ENCODE peak calls at places on chromosome 14, in four cellular contexts. G is SK-N-SH, H is K562, A is HepG2. V is an unnamed sample.

GRCh38 chr14:61461808-61462275 is 140.5 kb downstream of the PRKCH start:
- DNase-seq in A (peak), G (peak), H (peak), V (no peak)

GRCh38 chr14:97218713-97219355 is 421.7 kb downstream of the VRK1 start:
- DNase-seq in H (no peak), G (peak), A (no peak), V (peak)

GRCh38 chr14:83309833-83310232 is 1776.2 kb upstream of the SEL1L start:
- DNase-seq in A (no peak), G (no peak), H (no peak), V (no peak)

GRCh38 chr14:63938198-63939005 is 85.6 kb downstream of the SYNE2 start:
- DNase-seq in H (no peak), G (no peak), A (no peak), V (no peak)

GRCh38 chr14:87975636-87976035 is 17.3 kb downstream of the GALC start:
- DNase-seq in H (no peak), A (no peak), G (no peak), V (no peak)

GRCh38 chr14:104209985-104210520 is 71.7 kb downstream of the KIF26A start:
- DNase-seq in G (no peak), A (no peak), H (no peak), V (no peak)

GRCh38 chr14:85279407-85279806 is 250.5 kb upstream of the FLRT2 start:
- DNase-seq in H (no peak), G (no peak), A (no peak), V (no peak)

GRCh38 chr14:68981124-68981523 is 2.0 kb upstream of the ACTN1 start:
- DNase-seq in H (no peak), A (no peak), G (no peak), V (no peak)

GRCh38 chr14:67357583-67358354 is 1.8 kb downstream of the ATP6V1D start:
- DNase-seq in H (peak), G (no peak), A (no peak), V (no peak)

GRCh38 chr14:20435454-20436362 is at the start of gene KLHL33:
- DNase-seq in A (no peak), H (no peak), G (no peak), V (peak)

GRCh38 chr14:76720382-76720813 is 40.9 kb upstream of the VASH1 start:
- DNase-seq in H (peak), A (peak), G (peak), V (peak)

DNA sequence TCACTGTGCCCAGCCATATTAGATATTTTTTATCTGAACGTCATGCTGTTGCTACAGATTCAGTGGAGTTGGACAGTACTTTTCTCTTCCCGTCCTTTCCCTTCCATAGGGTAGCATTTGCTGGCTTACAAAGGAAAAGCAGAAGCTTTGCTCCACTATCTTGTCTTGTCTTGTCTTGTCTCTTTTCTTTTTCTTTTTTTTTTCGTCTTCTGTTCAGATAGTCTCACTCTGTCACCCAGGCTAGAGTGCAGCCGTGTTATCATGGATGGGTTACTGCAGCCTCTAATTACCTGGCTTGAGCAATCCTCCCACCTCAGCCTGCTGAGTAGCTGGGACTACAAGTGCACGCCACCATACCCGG is 21.2 kb downstream of the OR10G3 start:
- DNase-seq in H (no peak), G (no peak), A (no peak), V (no peak)
- TF ChIP-seq FOXJ3 in H (no peak), G (no peak), A (no peak), V (no peak)

GRCh38 chr14:71442503-71442902 is 489.7 kb upstream of the RGS6 start:
- DNase-seq in H (no peak), G (no peak), A (no peak), V (no peak)
- TF ChIP-seq FOXJ3 in H (no peak), G (no peak), A (no peak), V (no peak)

DNA sequence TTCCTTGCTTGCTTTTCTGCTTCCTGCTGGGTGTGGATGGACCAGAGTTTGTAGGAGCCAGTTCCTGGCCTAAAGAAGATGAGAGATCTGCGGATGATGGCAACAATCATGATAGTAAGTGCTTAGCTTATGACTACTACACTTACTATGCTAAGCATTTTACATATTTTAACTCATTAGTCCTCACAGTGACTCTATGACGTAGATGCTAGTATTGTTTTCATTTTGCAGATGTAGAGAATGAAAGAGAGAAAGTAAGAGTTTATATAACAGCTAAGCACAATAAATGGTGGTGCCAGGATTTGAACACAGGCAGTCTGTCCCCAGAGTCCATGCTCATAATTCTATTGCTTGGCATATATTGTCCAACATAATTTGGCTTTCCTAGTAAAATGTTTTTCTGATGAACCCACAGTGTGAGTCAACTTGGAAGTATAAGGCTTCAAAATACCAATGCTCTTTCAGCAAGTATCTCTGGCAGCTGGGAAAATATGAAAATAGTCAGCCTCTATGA is 363.2 kb upstream of the DDHD1 start:
- DNase-seq in H (no peak), G (no peak), A (no peak), V (no peak)
- TF ChIP-seq FOXJ3 in H (no peak), G (no peak), A (no peak), V (no peak)

GRCh38 chr14:54083549-54084239 is 127.1 kb upstream of the BMP4 start:
- DNase-seq in H (no peak), A (peak), G (no peak), V (no peak)

GRCh38 chr14:54086780-54087179 is 130.2 kb upstream of the BMP4 start:
- DNase-seq in A (no peak), G (no peak), H (no peak), V (no peak)

GRCh38 chr14:54087376-54087775 is 130.8 kb upstream of the BMP4 start:
- DNase-seq in G (no peak), A (no peak), H (no peak), V (no peak)

GRCh38 chr14:54085137-54085810 is 128.6 kb upstream of the BMP4 start:
- DNase-seq in G (no peak), H (no peak), A (peak), V (no peak)

GRCh38 chr14:54085841-54086240 is 129.2 kb upstream of the BMP4 start:
- DNase-seq in A (no peak), G (no peak), H (no peak), V (no peak)
- TF ChIP-seq FOXJ3 in A (no peak), G (no peak), H (no peak), V (no peak)

DNA sequence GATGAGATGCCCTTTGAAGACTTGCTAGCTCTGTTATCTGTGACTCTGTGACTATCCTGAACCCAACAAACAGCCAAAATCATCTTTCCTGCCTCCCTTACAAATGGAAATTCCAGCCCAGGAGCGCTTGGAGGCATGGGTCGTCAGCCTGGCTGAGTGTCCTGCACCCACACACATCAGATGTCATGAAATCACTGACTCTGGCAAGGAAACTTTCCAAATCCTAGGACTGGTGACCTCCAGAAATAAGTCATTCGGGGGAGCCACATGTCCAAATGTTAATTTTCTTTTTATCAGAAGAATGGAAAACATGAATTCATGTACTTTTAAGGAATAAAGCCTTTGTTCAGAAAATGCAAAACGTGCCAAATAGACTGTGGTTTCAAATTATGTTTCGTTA is 96.3 kb upstream of the EVL start:
- DNase-seq in G (no peak), H (no peak), A (no peak), V (no peak)
- TF ChIP-seq FOXJ3 in G (no peak), H (no peak), A (no peak), V (no peak)

V was measured in WTC11.